ENCODE peak calls at places on chromosomes 11 and 22, in five cellular contexts. E, G, O, M and Z are unnamed samples.

GRCh38 chr22:30566125-30566524 is 8.3 kb downstream of the GAL3ST1 start:
- DNase-seq in E (no peak), G (no peak), O (no peak), M (no peak), Z (no peak)

GRCh38 chr22:49046546-49047305 is 780.9 kb downstream of the BRD1 start:
- DNase-seq in E (no peak), G (no peak), O (peak; percentile 95), M (peak; percentile 47), Z (peak; percentile 54)

GRCh38 chr22:46068908-46069481 is 81.3 kb upstream of the PPARA start:
- DNase-seq in E (no peak), G (peak; percentile 26), O (no peak), M (peak; percentile 50), Z (peak; percentile 66)

GRCh38 chr11:88404932-88405710 is 67.6 kb upstream of the CTSC start:
- DNase-seq in E (no peak), G (no peak), O (no peak), M (no peak), Z (no peak)

GRCh38 chr22:37121887-37122591 is 12.5 kb upstream of the TMPRSS6 start:
- DNase-seq in E (peak; percentile 91), G (peak; percentile 32), O (peak; percentile 81), M (no peak), Z (peak; percentile 93)

GRCh38 chr11:44625759-44626523 is 60.5 kb downstream of the CD82 start:
- DNase-seq in E (no peak), G (peak; percentile 20), O (peak; percentile 41), M (peak; percentile 33), Z (peak; percentile 5)

GRCh38 chr22:50034126-50035081 is 21.8 kb upstream of the IL17REL start:
- DNase-seq in E (no peak), G (no peak), O (no peak), M (no peak), Z (no peak)

GRCh38 chr11:6248248-6248647 is 9.4 kb downstream of the CNGA4 start:
- DNase-seq in E (no peak), G (no peak), O (no peak), M (no peak), Z (no peak)

GRCh38 chr11:32088117-32088941 is 2.5 kb upstream of the RCN1 start:
- DNase-seq in E (no peak), G (peak; percentile 73), O (no peak), M (peak; percentile 85), Z (peak; percentile 21)

GRCh38 chr11:33060271-33060670 is 20.9 kb downstream of the TCP11L1 start:
- DNase-seq in E (no peak), G (no peak), O (peak; percentile 32), M (no peak), Z (no peak)

GRCh38 chr11:65851083-65851579 is 6.8 kb downstream of the CFL1 start:
- DNase-seq in E (no peak), G (no peak), O (peak; percentile 94), M (no peak), Z (peak; percentile 61)

GRCh38 chr11:64553554-64554201 is 37.3 kb upstream of the SLC22A12 start:
- DNase-seq in E (peak; percentile 21), G (peak; percentile 60), O (peak; percentile 90), M (peak; percentile 68), Z (peak; percentile 53)

GRCh38 chr11:99371257-99371656 is 350.5 kb downstream of the CNTN5 start:
- DNase-seq in E (no peak), G (no peak), O (no peak), M (no peak), Z (no peak)

GRCh38 chr11:103471546-103471945 is 362.3 kb downstream of the DYNC2H1 start:
- DNase-seq in E (no peak), G (no peak), O (no peak), M (no peak), Z (no peak)

GRCh38 chr22:48953103-48953720 is 874.5 kb downstream of the BRD1 start:
- DNase-seq in E (no peak), G (no peak), O (no peak), M (peak; percentile 12), Z (no peak)

GRCh38 chr11:123450593-123450992 is 20.5 kb downstream of the GRAMD1B start:
- DNase-seq in E (no peak), G (no peak), O (no peak), M (no peak), Z (no peak)

GRCh38 chr11:118915941-118916841 is 9.5 kb downstream of the BCL9L start:
- DNase-seq in E (no peak), G (no peak), O (no peak), M (no peak), Z (no peak)
- H3K27ac ChIP-seq in E (peak overlapping the region; percentile 98), G (peak overlapping the region; percentile 97), O (peak overlapping the region; percentile 80), M (peak overlapping the region; percentile 72), Z (peak overlapping the region; percentile 94)

GRCh38 chr11:47864910-47865309 is 16.8 kb upstream of the NUP160 start:
- DNase-seq in E (no peak), G (no peak), O (no peak), M (no peak), Z (no peak)
- H3K27ac ChIP-seq in E (no peak overlapping the region), G (peak overlapping the region; percentile 49), O (no peak overlapping the region), M (no peak overlapping the region), Z (no peak overlapping the region)

GRCh38 chr22:41561788-41562187 is 978 bp downstream of the CSDC2 start:
- DNase-seq in E (no peak), G (no peak), O (peak; percentile 58), M (no peak), Z (no peak)

GRCh38 chr22:41564563-41564962 is 3.8 kb downstream of the CSDC2 start:
- DNase-seq in E (no peak), G (no peak), O (no peak), M (no peak), Z (no peak)

GRCh38 chr22:41562461-41562860 is 1.7 kb downstream of the CSDC2 start:
- DNase-seq in E (no peak), G (no peak), O (peak; percentile 57), M (no peak), Z (no peak)

GRCh38 chr22:41561335-41561734 is 525 bp downstream of the CSDC2 start:
- DNase-seq in E (no peak), G (no peak), O (peak; percentile 82), M (no peak), Z (no peak)

GRCh38 chr22:41563051-41563711 is 2.4 kb downstream of the CSDC2 start:
- DNase-seq in E (no peak), G (no peak), O (peak; percentile 76), M (no peak), Z (no peak)
- H3K27ac ChIP-seq in E (no peak overlapping the region), G (peak overlapping the region; percentile 72), O (no peak overlapping the region), M (no peak overlapping the region), Z (no peak overlapping the region)

GRCh38 chr22:38451404-38451803 is 3.6 kb downstream of the KCNJ4 start:
- DNase-seq in E (no peak), G (no peak), O (no peak), M (no peak), Z (no peak)

GRCh38 chr22:38454011-38454360 is 1.0 kb downstream of the KCNJ4 start:
- DNase-seq in E (no peak), G (no peak), O (no peak), M (no peak), Z (no peak)

GRCh38 chr22:38451864-38452263 is 3.1 kb downstream of the KCNJ4 start:
- DNase-seq in E (no peak), G (no peak), O (no peak), M (no peak), Z (no peak)

GRCh38 chr22:38453065-38453672 is 1.8 kb downstream of the KCNJ4 start:
- DNase-seq in E (no peak), G (no peak), O (no peak), M (no peak), Z (no peak)

GRCh38 chr22:38452373-38453064 is 2.5 kb downstream of the KCNJ4 start:
- DNase-seq in E (no peak), G (no peak), O (peak; percentile 57), M (no peak), Z (no peak)
- H3K27ac ChIP-seq in E (no peak overlapping the region), G (no peak overlapping the region), O (no peak overlapping the region), M (no peak overlapping the region), Z (no peak overlapping the region)

GRCh38 chr11:128474036-128474874 is 113.1 kb downstream of the ETS1 start:
- DNase-seq in E (no peak), G (no peak), O (no peak), M (no peak), Z (peak; percentile 32)

GRCh38 chr11:128473631-128474030 is 113.7 kb downstream of the ETS1 start:
- DNase-seq in E (peak; percentile 42), G (no peak), O (no peak), M (no peak), Z (no peak)

GRCh38 chr11:128471138-128471661 is 116.2 kb downstream of the ETS1 start:
- DNase-seq in E (no peak), G (no peak), O (no peak), M (no peak), Z (peak; percentile 80)

GRCh38 chr11:128470081-128470480 is 117.3 kb downstream of the ETS1 start:
- DNase-seq in E (no peak), G (no peak), O (no peak), M (no peak), Z (no peak)

GRCh38 chr11:128472128-128473110 is 114.9 kb downstream of the ETS1 start:
- DNase-seq in E (no peak), G (no peak), O (no peak), M (no peak), Z (no peak)
- H3K27ac ChIP-seq in E (peak overlapping the region; percentile 93), G (peak overlapping the region; percentile 46), O (no peak overlapping the region), M (no peak overlapping the region), Z (peak overlapping the region; percentile 83)